ENCODE peak calls at places on chromosomes 6 and 20, in four cellular contexts. K is fibroblast of the aortic adventitia, S is MM.1S, U is ascending aorta. L is an unnamed sample.

GRCh38 chr20:48802216-48802615 is 25.6 kb downstream of the PREX1 start:
- DNase-seq in K (no peak), S (no peak), U (no peak), L (no peak)

GRCh38 chr20:34320861-34321260 is 17.7 kb upstream of the AHCY start:
- DNase-seq in K (no peak), S (no peak), U (no peak), L (no peak)

GRCh38 chr6:26311012-26311384 is 54.0 kb upstream of the BTN3A2 start:
- DNase-seq in K (peak), S (peak), U (no peak), L (peak)

GRCh38 chr6:15401769-15402250 is 155.9 kb downstream of the JARID2 start:
- DNase-seq in K (peak), S (no peak), U (no peak), L (peak)

GRCh38 chr20:31845300-31845863 is at the start of gene FOXS1:
- DNase-seq in K (no peak), S (no peak), U (peak), L (peak)

GRCh38 chr6:44056392-44057237 is 70.6 kb downstream of the MRPL14 start:
- DNase-seq in K (peak), S (no peak), U (peak), L (peak)

GRCh38 chr6:24205020-24205492 is 79.0 kb downstream of the NRSN1 start:
- DNase-seq in K (peak), S (peak), U (no peak), L (peak)

GRCh38 chr6:85408039-85408438 is 41.8 kb upstream of the NT5E start:
- DNase-seq in K (no peak), S (no peak), U (no peak), L (no peak)

GRCh38 chr6:84749181-84749580 is 15.2 kb downstream of the TBX18 start:
- DNase-seq in K (no peak), S (no peak), U (no peak), L (no peak)

GRCh38 chr6:52221302-52221701 is 23.0 kb downstream of the IL17F start:
- DNase-seq in K (no peak), S (peak), U (no peak), L (no peak)

GRCh38 chr6:161564951-161565350 is 291.1 kb upstream of the AGPAT4 start:
- DNase-seq in K (no peak), S (no peak), U (no peak), L (no peak)

DNA sequence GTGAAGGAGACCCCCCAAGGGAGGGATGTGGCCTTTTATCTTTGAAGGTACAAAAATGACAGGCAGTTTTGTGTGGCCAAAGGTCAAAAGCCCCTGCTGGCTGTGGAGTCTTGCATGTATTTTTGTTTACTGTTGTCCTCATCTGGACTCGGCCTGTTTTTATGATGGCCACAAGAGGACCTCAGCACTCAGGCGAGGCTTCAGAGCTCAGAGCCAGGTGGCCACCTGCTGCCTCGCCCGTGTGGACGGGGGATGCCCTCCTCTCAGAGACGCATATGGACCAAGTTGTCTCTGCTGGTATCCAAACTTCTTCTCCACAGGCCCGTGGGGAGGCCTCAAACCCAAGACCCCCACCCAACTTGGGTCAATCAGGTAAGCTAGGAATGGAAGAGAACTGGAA is 118.2 kb downstream of the DACT2 start:
- DNase-seq in K (no peak), S (no peak), U (no peak), L (peak)
- TF ChIP-seq CTCF in K (no peak), S (no peak), U (no peak), L (no peak)

GRCh38 chr20:26207237-26207966 is 510.7 kb upstream of the ZNF337 start:
- DNase-seq in K (no peak), S (no peak), U (no peak), L (no peak)
- H3K4me3 ChIP-seq in K (no peak), S (no peak), U (no peak), L (no peak)

DNA sequence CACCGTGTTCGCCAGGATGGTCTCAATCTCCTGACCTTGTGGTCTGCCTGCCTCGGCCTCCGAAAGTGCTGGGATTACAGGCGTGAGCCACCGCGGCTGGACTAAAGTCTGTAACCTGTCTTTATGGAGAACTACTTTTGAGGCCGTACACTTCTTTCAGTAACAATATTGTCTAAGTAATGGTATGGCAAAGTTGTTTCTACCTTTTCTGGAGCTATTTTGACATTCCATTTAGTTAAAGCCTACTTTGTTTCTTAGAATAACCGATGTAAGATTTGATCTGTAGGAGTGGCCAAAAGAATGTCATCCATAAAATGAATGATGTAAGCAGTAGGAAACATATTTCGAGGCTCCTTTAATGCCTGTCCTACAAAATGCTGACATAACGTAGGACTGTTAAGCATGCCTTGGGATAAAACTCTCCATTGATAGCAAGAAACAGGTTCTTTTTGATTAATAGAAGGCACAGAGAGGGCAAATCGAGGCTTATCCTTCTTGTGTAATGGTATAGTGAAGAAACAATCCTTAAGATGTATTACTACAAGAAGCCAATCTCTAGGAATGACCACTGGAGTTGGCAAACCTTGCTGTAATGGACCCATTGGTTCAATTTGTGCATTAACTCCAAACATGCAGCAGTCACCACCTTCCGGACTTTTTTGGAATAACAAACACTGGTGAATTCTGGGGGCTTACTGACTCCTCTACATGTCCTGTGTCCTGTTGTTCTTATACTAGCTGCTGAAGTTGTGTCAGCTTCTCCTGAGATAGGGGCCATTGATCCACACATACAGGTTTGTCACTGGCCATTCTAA is 35.9 kb downstream of the HLA-DRA start:
- DNase-seq in K (no peak), S (no peak), U (no peak), L (no peak)
- TF ChIP-seq CTCF in K (no peak), S (no peak), U (no peak), L (no peak)

DNA sequence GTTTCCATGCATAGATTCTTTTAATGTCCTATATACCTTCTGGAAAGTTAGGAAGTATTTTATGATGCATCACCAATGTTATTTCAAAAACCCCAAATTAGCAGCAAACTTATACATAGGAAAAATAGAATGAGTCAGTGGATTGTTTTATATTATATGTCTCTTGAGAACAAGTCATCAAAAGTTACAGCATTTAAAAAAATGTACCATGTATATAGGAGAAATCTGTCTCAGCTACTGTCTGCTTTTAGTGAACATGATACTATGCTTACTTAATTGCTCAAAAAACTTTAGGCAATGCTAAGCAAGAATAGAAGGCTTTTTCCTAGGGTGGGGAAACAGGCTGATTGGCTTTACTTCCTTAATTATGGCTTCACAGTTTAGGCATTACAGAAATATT is 365.3 kb downstream of the SAMD5 start:
- DNase-seq in K (no peak), S (no peak), U (no peak), L (no peak)
- H3K4me3 ChIP-seq in K (no peak), S (no peak), U (no peak), L (no peak)

GRCh38 chr6:35568967-35569606 is 56.4 kb upstream of the TULP1 start:
- DNase-seq in K (no peak), S (no peak), U (no peak), L (peak)
- TF ChIP-seq CTCF in K (peak), S (peak), U (no peak), L (peak)

DNA sequence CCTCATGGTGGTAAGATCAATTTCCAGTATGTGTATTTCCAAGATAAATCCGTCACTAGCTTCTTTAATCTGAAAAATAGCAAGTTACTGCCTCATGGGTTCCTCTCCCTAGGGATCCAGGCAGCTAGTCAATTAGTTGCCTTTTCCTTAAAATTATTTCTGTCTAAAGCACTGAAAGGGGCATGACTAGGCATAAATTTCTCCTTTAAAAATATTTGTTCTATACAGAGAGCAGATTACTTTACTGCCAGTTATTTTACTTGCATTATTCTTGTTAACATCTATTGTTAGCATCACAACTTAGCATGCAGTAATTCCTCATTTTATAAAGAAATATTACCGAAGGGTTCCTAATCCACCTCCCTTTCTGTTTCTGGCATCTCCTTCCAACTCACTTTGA is 1.4 kb downstream of the MTCL3 start:
- DNase-seq in K (no peak), S (no peak), U (no peak), L (no peak)
- H3K4me3 ChIP-seq in K (no peak), S (no peak), U (no peak), L (peak)

GRCh38 chr20:45098096-45098773 is 2.7 kb downstream of the KCNS1 start:
- DNase-seq in K (no peak), S (no peak), U (no peak), L (peak)
- TF ChIP-seq CTCF in K (peak), S (no peak), U (no peak), L (peak)

GRCh38 chr6:1380625-1381396 is 8.6 kb upstream of the FOXF2 start:
- DNase-seq in K (no peak), S (no peak), U (no peak), L (no peak)

GRCh38 chr6:1378224-1379025 is 11.0 kb upstream of the FOXF2 start:
- DNase-seq in K (no peak), S (no peak), U (no peak), L (no peak)

GRCh38 chr6:1379810-1380198 is 9.6 kb upstream of the FOXF2 start:
- DNase-seq in K (no peak), S (no peak), U (no peak), L (no peak)

GRCh38 chr6:1377526-1378223 is 11.7 kb upstream of the FOXF2 start:
- DNase-seq in K (no peak), S (no peak), U (no peak), L (no peak)

GRCh38 chr6:1379026-1379809 is 10.2 kb upstream of the FOXF2 start:
- DNase-seq in K (no peak), S (peak), U (no peak), L (no peak)
- H3K4me3 ChIP-seq in K (no peak), S (peak), U (peak), L (no peak)

L was measured in cardiac fibroblast.